ENCODE peak calls at places on chromosomes 3 and 15, in seven cellular contexts. F is astrocyte, K is BJ, A is AG09309, L is psoas muscle, N is fibroblast of lung, Z is right lobe of liver. G is an unnamed sample.

GRCh38 chr3:176951144-176951543 is 246.1 kb downstream of the TBL1XR1 start:
- DNase-seq in F (peak), K (no peak), A (no peak), L (peak), N (peak), Z (no peak), G (no peak)

GRCh38 chr3:55486101-55486856 is 827 bp downstream of the WNT5A start:
- DNase-seq in F (peak), K (no peak), A (no peak), L (peak), N (peak), Z (peak), G (no peak)

GRCh38 chr3:178369811-178370210 is 166.4 kb upstream of the KCNMB2 start:
- DNase-seq in F (no peak), K (no peak), A (no peak), L (no peak), N (no peak), Z (no peak), G (no peak)

GRCh38 chr3:101685870-101686307 is 629 bp downstream of the RPL24 start:
- DNase-seq in F (no peak), K (no peak), A (no peak), L (no peak), N (no peak), Z (no peak), G (no peak)

GRCh38 chr15:63035977-63036376 is 6.6 kb upstream of the TPM1 start:
- DNase-seq in F (no peak), K (no peak), A (no peak), L (no peak), N (no peak), Z (no peak), G (no peak)

GRCh38 chr3:45170071-45170470 is 23.9 kb upstream of the CDCP1 start:
- DNase-seq in F (no peak), K (no peak), A (no peak), L (peak), N (peak), Z (no peak), G (no peak)

GRCh38 chr3:127744875-127745274 is 72.1 kb downstream of the ABTB1 start:
- DNase-seq in F (no peak), K (no peak), A (no peak), L (no peak), N (no peak), Z (no peak), G (no peak)

GRCh38 chr3:48919215-48920138 is 835 bp downstream of the ARIH2 start:
- DNase-seq in F (peak), K (no peak), A (no peak), L (peak), N (peak), Z (peak), G (peak)

GRCh38 chr3:143693506-143693905 is 154.8 kb downstream of the SLC9A9 start:
- DNase-seq in F (peak), K (no peak), A (no peak), L (no peak), N (no peak), Z (no peak), G (no peak)

GRCh38 chr15:64348455-64348854 is 7.5 kb downstream of the CSNK1G1 start:
- DNase-seq in F (peak), K (no peak), A (no peak), L (no peak), N (peak), Z (no peak), G (no peak)

GRCh38 chr3:52004158-52004787 is 8.6 kb upstream of the RPL29 start:
- DNase-seq in F (no peak), K (no peak), A (no peak), L (peak), N (peak), Z (no peak), G (no peak)

GRCh38 chr15:40575113-40575512 is 6.0 kb downstream of the RPUSD2 start:
- DNase-seq in F (no peak), K (no peak), A (no peak), L (no peak), N (no peak), Z (no peak), G (no peak)

GRCh38 chr15:40565333-40566238 is 744 bp upstream of the CCDC32 start:
- DNase-seq in F (no peak), K (no peak), A (no peak), L (no peak), N (no peak), Z (no peak), G (no peak)

GRCh38 chr15:40564591-40565332 is at the start of gene CCDC32:
- DNase-seq in F (peak), K (peak), A (peak), L (peak), N (peak), Z (peak), G (peak)

GRCh38 chr15:40567111-40567510 is 2.0 kb upstream of the RPUSD2 start:
- DNase-seq in F (no peak), K (no peak), A (no peak), L (no peak), N (no peak), Z (no peak), G (no peak)

DNA sequence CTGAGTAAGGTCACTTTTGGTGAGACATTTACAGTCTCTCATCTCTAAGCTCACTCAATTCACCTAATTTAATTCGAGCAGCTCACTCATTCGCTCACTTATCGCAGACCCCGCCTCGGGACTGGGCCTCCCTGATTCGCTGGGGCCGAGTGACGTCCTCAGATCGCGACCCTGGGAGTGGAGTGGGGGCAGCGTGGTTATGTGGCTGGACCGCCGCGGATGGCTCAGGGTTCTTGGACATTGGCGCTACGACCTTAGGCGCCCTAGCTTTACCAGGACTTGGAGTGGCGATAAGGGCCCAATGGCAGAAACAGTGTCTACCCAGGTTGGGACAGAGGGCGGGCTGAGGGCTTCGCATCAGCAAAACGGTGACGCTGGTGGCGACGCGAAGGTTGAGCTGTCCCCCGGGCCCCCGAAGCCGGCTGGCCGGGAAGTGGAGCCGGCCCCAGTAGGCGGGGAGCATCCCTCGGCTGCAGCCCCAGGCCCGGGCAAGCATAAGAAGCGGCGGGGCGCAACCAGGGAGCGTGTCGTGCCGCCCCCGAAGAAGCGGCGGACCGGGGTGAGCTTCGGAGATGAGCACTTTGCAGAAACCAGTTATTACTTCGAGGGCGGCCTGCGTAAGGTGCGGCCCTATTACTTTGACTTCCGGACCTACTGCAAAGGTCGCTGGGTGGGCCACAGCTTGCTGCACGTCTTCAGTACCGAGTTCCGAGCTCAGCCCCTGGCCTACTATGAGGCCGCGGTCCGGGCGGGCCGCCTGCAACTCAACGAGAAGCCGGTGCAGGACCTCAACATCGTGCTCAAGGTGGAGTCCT is at the start of gene RPUSD2:
- DNase-seq in F (peak), K (peak), A (peak), L (peak), N (peak), Z (peak), G (peak)
- TF ChIP-seq CTCF in F (no peak), K (no peak), A (no peak), L (no peak), N (no peak), Z (no peak), G (no peak)

GRCh38 chr15:75639709-75640482 is at the start of gene IMP3:
- DNase-seq in F (peak), K (peak), A (peak), L (peak), N (peak), Z (peak), G (peak)

GRCh38 chr15:75641176-75641498 is 1.1 kb upstream of the IMP3 start:
- DNase-seq in F (no peak), K (no peak), A (no peak), L (no peak), N (no peak), Z (no peak), G (no peak)

GRCh38 chr15:75640483-75641175 is 605 bp upstream of the IMP3 start:
- DNase-seq in F (peak), K (no peak), A (no peak), L (no peak), N (peak), Z (peak), G (no peak)

GRCh38 chr15:75639191-75639708 is 774 bp downstream of the IMP3 start:
- DNase-seq in F (peak), K (no peak), A (no peak), L (no peak), N (peak), Z (no peak), G (no peak)

DNA sequence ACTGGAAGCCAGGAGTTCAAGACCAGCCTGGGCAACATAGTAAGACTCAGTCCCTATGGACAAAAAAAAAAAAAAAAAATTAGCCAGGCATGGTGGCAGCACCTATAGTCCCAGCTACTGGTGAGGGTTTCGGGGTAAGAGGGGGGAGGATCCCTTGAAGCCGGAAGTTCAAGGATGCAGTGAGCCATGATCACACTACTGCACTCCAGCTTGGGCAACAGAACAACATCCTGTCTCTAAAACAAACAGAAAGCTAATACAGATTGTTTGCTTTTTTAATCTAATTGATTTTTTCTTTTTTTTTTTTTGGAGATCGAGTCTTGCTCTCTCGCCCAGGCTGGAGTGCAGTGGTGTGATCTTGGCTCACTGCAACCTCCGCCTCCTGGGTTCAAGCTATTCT is 1.6 kb upstream of the IMP3 start:
- DNase-seq in F (no peak), K (no peak), A (no peak), L (no peak), N (no peak), Z (no peak), G (no peak)
- H3K4me3 ChIP-seq in F (no peak), K (no peak), A (no peak), L (no peak), N (no peak), Z (no peak), G (no peak)

GRCh38 chr15:24766511-24767133 is 91.0 kb downstream of the NPAP1 start:
- DNase-seq in F (no peak), K (no peak), A (no peak), L (no peak), N (no peak), Z (no peak), G (no peak)

GRCh38 chr15:24760066-24760465 is 84.5 kb downstream of the NPAP1 start:
- DNase-seq in F (no peak), K (no peak), A (no peak), L (no peak), N (no peak), Z (no peak), G (no peak)

GRCh38 chr15:24763891-24764290 is 88.3 kb downstream of the NPAP1 start:
- DNase-seq in F (no peak), K (no peak), A (no peak), L (no peak), N (no peak), Z (no peak), G (no peak)

GRCh38 chr15:24764375-24765171 is 89.0 kb downstream of the NPAP1 start:
- DNase-seq in F (no peak), K (no peak), A (no peak), L (no peak), N (no peak), Z (no peak), G (no peak)

DNA sequence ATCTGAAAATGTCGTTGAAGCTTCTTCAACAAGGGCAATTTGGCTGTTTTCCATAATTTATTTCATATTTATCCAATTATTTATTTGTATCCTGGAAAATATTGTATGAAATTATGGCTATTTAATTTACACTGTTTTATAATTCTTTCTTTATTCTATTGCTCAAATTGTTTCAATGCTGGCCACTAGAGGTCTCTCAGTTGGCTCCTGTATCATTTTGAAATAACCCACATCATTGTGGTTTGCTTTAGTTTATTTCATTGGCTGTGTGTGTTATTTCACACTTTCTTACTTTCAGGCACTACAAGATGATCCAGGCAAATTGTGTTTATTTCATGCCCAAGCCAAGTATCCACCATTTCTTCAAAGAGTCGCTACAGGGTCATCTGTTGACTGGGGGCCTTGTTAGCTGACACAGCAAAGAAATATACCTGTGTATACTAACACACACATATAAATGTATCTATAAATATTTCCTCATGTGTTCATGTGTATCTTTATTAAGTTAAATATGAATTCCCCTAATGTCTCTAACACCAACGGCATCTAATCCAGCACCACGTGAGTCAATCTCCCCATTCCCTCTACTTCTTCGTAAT is 86.2 kb downstream of the NPAP1 start:
- DNase-seq in F (peak), K (no peak), A (no peak), L (no peak), N (peak), Z (no peak), G (no peak)
- TF ChIP-seq CTCF in F (peak), K (peak), A (peak), L (no peak), N (no peak), Z (peak), G (no peak)

DNA sequence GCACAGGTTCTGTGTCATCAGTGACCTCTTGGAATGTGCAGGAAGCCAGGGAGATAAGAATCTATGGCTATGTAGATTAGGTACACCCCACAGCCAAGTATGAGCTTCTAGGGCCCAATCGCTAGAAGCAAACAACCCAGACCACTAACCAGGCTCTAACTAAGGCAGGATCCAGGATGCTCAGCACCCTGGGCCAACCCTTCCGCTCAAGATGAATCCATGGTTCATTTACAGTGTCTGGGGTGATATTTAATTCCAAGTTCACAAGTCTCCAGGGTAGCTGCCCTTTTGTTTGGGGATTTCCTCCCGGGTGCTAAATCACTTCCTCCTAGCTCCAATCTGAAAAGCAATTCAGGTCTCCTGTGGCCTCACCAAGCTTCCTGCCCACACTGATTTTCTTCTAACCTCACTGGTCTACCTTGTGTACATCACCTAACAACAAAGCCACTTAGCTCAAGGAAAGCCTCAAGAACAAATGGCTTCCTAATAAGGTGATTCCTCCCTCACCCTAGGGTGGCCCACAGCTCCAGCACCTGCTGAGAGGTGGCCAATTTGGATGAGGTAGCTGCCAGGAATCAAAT is 2.4 kb downstream of the EHD4 start:
- DNase-seq in F (peak), K (no peak), A (no peak), L (no peak), N (peak), Z (no peak), G (peak)
- H3K4me3 ChIP-seq in F (peak), K (no peak), A (no peak), L (peak), N (no peak), Z (no peak), G (peak)

GRCh38 chr15:39171944-39172368 is 408.9 kb upstream of the THBS1 start:
- DNase-seq in F (peak), K (peak), A (peak), L (peak), N (peak), Z (peak), G (no peak)
- TF ChIP-seq CTCF in F (peak), K (peak), A (peak), L (no peak), N (peak), Z (peak), G (no peak)

GRCh38 chr3:14962762-14963161 is 15.4 kb downstream of the NR2C2 start:
- DNase-seq in F (peak), K (no peak), A (peak), L (no peak), N (peak), Z (no peak), G (no peak)

GRCh38 chr3:14959358-14959943 is 12.1 kb downstream of the NR2C2 start:
- DNase-seq in F (no peak), K (no peak), A (no peak), L (no peak), N (no peak), Z (no peak), G (no peak)

GRCh38 chr3:14957933-14958332 is 10.6 kb downstream of the NR2C2 start:
- DNase-seq in F (no peak), K (no peak), A (no peak), L (no peak), N (no peak), Z (no peak), G (no peak)

DNA sequence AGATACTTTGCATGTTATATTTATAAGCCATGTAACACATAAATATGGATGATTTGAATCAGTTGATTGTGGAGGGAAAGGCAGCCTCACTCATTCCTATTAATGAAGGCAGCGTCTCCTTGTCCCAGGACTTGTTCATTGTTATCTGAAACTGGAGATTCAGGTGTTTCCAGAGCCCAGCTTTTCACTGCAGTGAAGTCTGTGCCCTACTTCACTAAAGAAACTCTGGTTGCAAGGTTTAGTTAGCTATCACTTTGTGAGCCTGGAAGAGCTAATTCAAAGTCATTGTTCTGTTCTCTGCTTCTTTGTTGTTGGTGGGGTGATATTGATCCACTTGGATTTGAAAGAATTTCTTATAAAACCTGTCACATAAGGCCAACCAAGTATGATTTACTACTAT is 9.8 kb downstream of the NR2C2 start:
- DNase-seq in F (no peak), K (no peak), A (no peak), L (no peak), N (no peak), Z (no peak), G (no peak)
- H3K4me3 ChIP-seq in F (no peak), K (no peak), A (no peak), L (no peak), N (no peak), Z (no peak), G (no peak)

DNA sequence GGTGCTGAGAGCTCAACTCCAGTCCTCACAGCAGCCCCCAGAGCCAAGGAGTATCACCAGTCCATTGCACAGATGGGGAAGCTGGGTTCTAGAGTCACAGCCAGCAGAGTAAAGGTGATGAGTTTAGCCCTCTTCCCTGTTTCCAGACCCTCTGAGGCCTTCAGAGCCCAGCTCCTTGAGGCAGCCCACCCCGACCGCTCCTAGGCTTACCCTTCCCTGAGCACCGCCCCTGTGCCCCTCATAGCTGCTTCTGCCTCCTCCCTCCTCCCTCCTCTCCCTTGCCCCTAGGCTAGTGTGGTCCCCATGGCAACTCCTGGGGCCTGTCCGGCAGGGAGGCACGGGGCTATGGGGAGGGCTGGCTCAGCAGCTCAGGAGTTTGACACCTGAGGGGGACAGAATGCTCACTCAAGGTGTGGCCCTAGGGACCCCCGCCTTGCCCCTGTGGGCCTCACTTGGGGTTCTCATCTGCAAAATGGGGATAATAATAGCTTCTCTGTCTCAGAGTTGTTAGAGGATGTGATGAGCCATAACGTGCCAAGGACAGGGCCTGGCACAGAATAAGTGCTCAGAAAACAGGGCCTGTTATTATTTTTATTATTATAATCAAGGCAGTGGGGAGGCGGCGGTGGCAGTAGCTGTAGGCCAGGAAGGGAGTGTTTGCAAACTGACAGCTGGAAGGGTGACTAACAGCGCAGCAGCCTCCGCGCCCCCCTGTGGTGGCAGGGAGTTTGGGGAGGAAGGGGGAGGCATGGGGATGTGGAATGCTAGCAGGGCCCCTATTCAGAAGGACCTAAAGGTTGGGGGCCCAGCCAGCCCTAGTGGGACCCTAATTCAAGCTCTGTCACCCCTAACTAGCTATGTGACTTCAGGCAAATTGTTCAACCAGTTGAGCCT is 11.5 kb downstream of the CSK start:
- DNase-seq in F (no peak), K (no peak), A (no peak), L (no peak), N (peak), Z (no peak), G (no peak)
- TF ChIP-seq CTCF in F (peak), K (peak), A (no peak), L (no peak), N (peak), Z (no peak), G (peak)

GRCh38 chr3:32237670-32238026 is 832 bp upstream of the CMTM8 start:
- DNase-seq in F (no peak), K (no peak), A (no peak), L (no peak), N (no peak), Z (no peak), G (no peak)
- H3K4me3 ChIP-seq in F (peak), K (no peak), A (no peak), L (peak), N (no peak), Z (peak), G (no peak)